ENCODE peak calls at places on chromosomes 13 and 19, in five cellular contexts. One of them, this sample, is unnamed.

GRCh38 chr13:35285677-35286076 is 190.8 kb downstream of the MAB21L1 start:
- DNase-seq in stimulated activated CD4-positive, alpha-beta T cell treated with anti-CD3 and anti-CD28 coated beads, TNF-alpha, amount 100 ng/mL, for 24 hours: no peak
- DNase-seq in aorta: no peak
- DNase-seq in NCI-H1048: no peak
- DNase-seq in stimulated activated CD8-positive, alpha-beta memory T cell treated with anti-CD3 and anti-CD28 coated beads, Interleukin-7, amount 100 ng/mL, for 1 hour: no peak
- DNase-seq in this sample: no peak

GRCh38 chr13:24023073-24023472 is 125.8 kb upstream of the C1QTNF9B start:
- DNase-seq in stimulated activated CD8-positive, alpha-beta memory T cell treated with anti-CD3 and anti-CD28 coated beads, Interleukin-7, amount 100 ng/mL, for 1 hour: no peak
- DNase-seq in aorta: no peak
- DNase-seq in stimulated activated CD4-positive, alpha-beta T cell treated with anti-CD3 and anti-CD28 coated beads, TNF-alpha, amount 100 ng/mL, for 24 hours: no peak
- DNase-seq in NCI-H1048: no peak
- DNase-seq in this sample: no peak

GRCh38 chr19:29524201-29524911 is 1.4 kb upstream of the VSTM2B start:
- DNase-seq in NCI-H1048: no peak
- DNase-seq in stimulated activated CD4-positive, alpha-beta T cell treated with anti-CD3 and anti-CD28 coated beads, TNF-alpha, amount 100 ng/mL, for 24 hours: no peak
- DNase-seq in stimulated activated CD8-positive, alpha-beta memory T cell treated with anti-CD3 and anti-CD28 coated beads, Interleukin-7, amount 100 ng/mL, for 1 hour: no peak
- DNase-seq in aorta: no peak
- DNase-seq in this sample: no peak

GRCh38 chr13:111516712-111517640 is 196.5 kb downstream of the TEX29 start:
- DNase-seq in aorta: no peak
- DNase-seq in stimulated activated CD4-positive, alpha-beta T cell treated with anti-CD3 and anti-CD28 coated beads, TNF-alpha, amount 100 ng/mL, for 24 hours: no peak
- DNase-seq in stimulated activated CD8-positive, alpha-beta memory T cell treated with anti-CD3 and anti-CD28 coated beads, Interleukin-7, amount 100 ng/mL, for 1 hour: no peak
- DNase-seq in NCI-H1048: no peak
- DNase-seq in this sample: no peak

GRCh38 chr13:113545455-113545930 is 39.1 kb upstream of the TFDP1 start:
- DNase-seq in stimulated activated CD8-positive, alpha-beta memory T cell treated with anti-CD3 and anti-CD28 coated beads, Interleukin-7, amount 100 ng/mL, for 1 hour: no peak
- DNase-seq in stimulated activated CD4-positive, alpha-beta T cell treated with anti-CD3 and anti-CD28 coated beads, TNF-alpha, amount 100 ng/mL, for 24 hours: no peak
- DNase-seq in NCI-H1048: no peak
- DNase-seq in aorta: no peak
- DNase-seq in this sample: no peak

GRCh38 chr13:102729560-102730275 is 34.9 kb upstream of the METTL21C start:
- DNase-seq in NCI-H1048: no peak
- DNase-seq in stimulated activated CD8-positive, alpha-beta memory T cell treated with anti-CD3 and anti-CD28 coated beads, Interleukin-7, amount 100 ng/mL, for 1 hour: no peak
- DNase-seq in aorta: no peak
- DNase-seq in stimulated activated CD4-positive, alpha-beta T cell treated with anti-CD3 and anti-CD28 coated beads, TNF-alpha, amount 100 ng/mL, for 24 hours: no peak
- DNase-seq in this sample: no peak

GRCh38 chr19:10321417-10321797 is 5.6 kb upstream of the FDX2 start:
- DNase-seq in NCI-H1048: no peak
- DNase-seq in aorta: no peak
- DNase-seq in stimulated activated CD4-positive, alpha-beta T cell treated with anti-CD3 and anti-CD28 coated beads, TNF-alpha, amount 100 ng/mL, for 24 hours: no peak
- DNase-seq in stimulated activated CD8-positive, alpha-beta memory T cell treated with anti-CD3 and anti-CD28 coated beads, Interleukin-7, amount 100 ng/mL, for 1 hour: no peak
- DNase-seq in this sample: no peak

GRCh38 chr19:40995355-40995754 is 4.3 kb downstream of the CYP2B6 start:
- DNase-seq in stimulated activated CD4-positive, alpha-beta T cell treated with anti-CD3 and anti-CD28 coated beads, TNF-alpha, amount 100 ng/mL, for 24 hours: no peak
- DNase-seq in stimulated activated CD8-positive, alpha-beta memory T cell treated with anti-CD3 and anti-CD28 coated beads, Interleukin-7, amount 100 ng/mL, for 1 hour: no peak
- DNase-seq in aorta: no peak
- DNase-seq in NCI-H1048: no peak
- DNase-seq in this sample: no peak

GRCh38 chr13:19181621-19182485 is at the start of gene TUBA3C:
- DNase-seq in NCI-H1048: no peak
- DNase-seq in stimulated activated CD8-positive, alpha-beta memory T cell treated with anti-CD3 and anti-CD28 coated beads, Interleukin-7, amount 100 ng/mL, for 1 hour: no peak
- DNase-seq in stimulated activated CD4-positive, alpha-beta T cell treated with anti-CD3 and anti-CD28 coated beads, TNF-alpha, amount 100 ng/mL, for 24 hours: no peak
- DNase-seq in aorta: no peak
- DNase-seq in this sample: no peak

This sample was measured in NK-92 treated with Interleukin-12 subunit alpha and Interleukin-12 subunit beta, amount 100 ng/mL, for 24 hours.